ENCODE peak calls at places on chromosomes 11 and 22, in ten cellular contexts. D is non-pigmented ciliary epithelial cell; R is activated T-helper 9 cell treated with anti-CD3 and anti-CD28 coated beads, Interleukin-2, amount 50 U/mL, for 16 hours; G is uterus; W is activated CD4-positive, alpha-beta T cell treated with anti-CD3 and anti-CD28 coated beads, Interleukin-2, amount 10 ng/mL, durations not matched to agents 24 days and 14 days; L is KBM-7; U is sciatic nerve; C is foreskin fibroblast; P is MM.1S; H is stimulated activated CD8-positive, alpha-beta memory T cell treated with anti-CD3 and anti-CD28 coated beads, Interleukin-7, amount 100 ng/mL, for 48 hours. Z is an unnamed sample.

GRCh38 chr11:119896387-119897045 is 167.5 kb upstream of the NECTIN1 start:
- DNase-seq in D (no peak), R (no peak), G (no peak), W (no peak), L (no peak), U (no peak), C (no peak), P (peak; percentile 64), H (no peak), Z (no peak)

GRCh38 chr11:73273246-73273890 is 1.2 kb downstream of the P2RY6 start:
- DNase-seq in D (no peak), R (no peak), G (peak; percentile 2), W (no peak), L (no peak), U (peak; percentile 19), C (no peak), P (no peak), H (no peak), Z (no peak)

GRCh38 chr11:106344392-106344791 is 266.9 kb downstream of the AASDHPPT start:
- DNase-seq in D (peak; percentile 65), R (no peak), G (no peak), W (no peak), L (no peak), U (no peak), C (peak; percentile 55), P (no peak), H (no peak), Z (no peak)

GRCh38 chr11:60204922-60205321 is 22.0 kb upstream of the MS4A6A start:
- DNase-seq in D (no peak), R (no peak), G (no peak), W (no peak), L (no peak), U (no peak), C (no peak), P (no peak), H (no peak), Z (peak; percentile 29)

GRCh38 chr11:107591098-107591445 is at the start of gene ELMOD1:
- DNase-seq in D (no peak), R (peak; percentile 16), G (no peak), W (peak; percentile 74), L (peak; percentile 41), U (peak; percentile 62), C (peak; percentile 39), P (peak; percentile 71), H (no peak), Z (peak; percentile 76)

GRCh38 chr11:65884716-65885092 is 3.6 kb downstream of the FIBP start:
- DNase-seq in D (no peak), R (peak; percentile 77), G (peak; percentile 68), W (peak; percentile 96), L (peak; percentile 80), U (peak; percentile 85), C (peak; percentile 62), P (peak; percentile 79), H (no peak), Z (peak; percentile 88)

GRCh38 chr11:64759722-64760719 is at the start of gene PYGM:
- DNase-seq in D (no peak), R (no peak), G (peak; percentile 83), W (no peak), L (peak; percentile 28), U (peak; percentile 84), C (no peak), P (no peak), H (no peak), Z (no peak)

GRCh38 chr11:112837162-112837826 is 123.9 kb upstream of the NCAM1 start:
- DNase-seq in D (no peak), R (no peak), G (no peak), W (no peak), L (no peak), U (no peak), C (no peak), P (no peak), H (no peak), Z (no peak)

GRCh38 chr11:4181780-4182721 is 87.5 kb downstream of the RRM1 start:
- DNase-seq in D (peak; percentile 13), R (no peak), G (no peak), W (peak; percentile 79), L (peak; percentile 73), U (no peak), C (peak; percentile 44), P (peak; percentile 78), H (peak; percentile 22), Z (peak; percentile 76)

GRCh38 chr11:16126361-16126760 is 230.0 kb downstream of the SOX6 start:
- DNase-seq in D (no peak), R (no peak), G (no peak), W (no peak), L (no peak), U (no peak), C (no peak), P (no peak), H (no peak), Z (no peak)

GRCh38 chr11:111696556-111696955 is 69.6 kb downstream of the PPP2R1B start:
- DNase-seq in D (no peak), R (no peak), G (no peak), W (no peak), L (no peak), U (no peak), C (no peak), P (no peak), H (no peak), Z (no peak)

GRCh38 chr22:31662668-31663037 is 638 bp upstream of the PISD start:
- DNase-seq in D (no peak), R (no peak), G (no peak), W (no peak), L (no peak), U (no peak), C (no peak), P (no peak), H (no peak), Z (no peak)

GRCh38 chr11:26028294-26028954 is 303.5 kb upstream of the ANO3 start:
- DNase-seq in D (peak; percentile 34), R (no peak), G (no peak), W (no peak), L (no peak), U (no peak), C (peak; percentile 79), P (no peak), H (no peak), Z (no peak)

GRCh38 chr11:113083571-113083970 is 122.4 kb downstream of the NCAM1 start:
- DNase-seq in D (no peak), R (no peak), G (no peak), W (no peak), L (no peak), U (no peak), C (no peak), P (no peak), H (no peak), Z (no peak)

GRCh38 chr11:94449437-94449836 is 44.2 kb downstream of the MRE11 start:
- DNase-seq in D (no peak), R (no peak), G (no peak), W (no peak), L (no peak), U (no peak), C (peak; percentile 85), P (no peak), H (no peak), Z (no peak)

GRCh38 chr11:60084866-60085265 is 3.6 kb upstream of the MS4A2 start:
- DNase-seq in D (no peak), R (no peak), G (no peak), W (no peak), L (no peak), U (no peak), C (no peak), P (no peak), H (no peak), Z (no peak)

GRCh38 chr22:26457661-26458272 is 25.8 kb downstream of the HPS4 start:
- DNase-seq in D (no peak), R (no peak), G (no peak), W (no peak), L (no peak), U (no peak), C (no peak), P (no peak), H (no peak), Z (no peak)

GRCh38 chr11:131691558-131692041 is 321.2 kb downstream of the NTM start:
- DNase-seq in D (no peak), R (no peak), G (no peak), W (peak; percentile 76), L (peak; percentile 33), U (no peak), C (no peak), P (peak; percentile 63), H (peak; percentile 8), Z (peak; percentile 69)

GRCh38 chr11:65900125-65900898 is at the start of gene FOSL1:
- DNase-seq in D (peak; percentile 78), R (peak; percentile 92), G (peak; percentile 70), W (peak; percentile 97), L (peak; percentile 95), U (peak; percentile 86), C (peak; percentile 99), P (peak; percentile 90), H (peak; percentile 92), Z (peak; percentile 93)

Z was measured in GM13976.